ENCODE peak calls at places on chromosomes 16 and 17, in eight cellular contexts. O, A, K, W, D, F, R and Y are unnamed samples.

GRCh38 chr17:4706121-4706520 is 2.2 kb upstream of the PELP1 start:
- DNase-seq in O (no peak), A (no peak), K (no peak), W (no peak), D (no peak), F (no peak), R (peak), Y (no peak)

GRCh38 chr16:83660282-83660681 is 147.5 kb upstream of the HSBP1 start:
- DNase-seq in O (no peak), A (no peak), K (no peak), W (no peak), D (no peak), F (no peak), R (no peak), Y (no peak)

GRCh38 chr17:66684256-66684655 is 150.7 kb upstream of the CACNG5 start:
- DNase-seq in O (no peak), A (no peak), K (no peak), W (no peak), D (no peak), F (no peak), R (no peak), Y (no peak)

GRCh38 chr16:4626396-4626795 is 1.8 kb downstream of the MGRN1 start:
- DNase-seq in O (no peak), A (no peak), K (no peak), W (no peak), D (no peak), F (no peak), R (no peak), Y (no peak)

GRCh38 chr16:886084-886543 is 84.7 kb downstream of the LMF1 start:
- DNase-seq in O (no peak), A (no peak), K (no peak), W (no peak), D (no peak), F (no peak), R (no peak), Y (no peak)

GRCh38 chr17:44981221-44981968 is 13.3 kb upstream of the C1QL1 start:
- DNase-seq in O (no peak), A (peak), K (no peak), W (no peak), D (peak), F (no peak), R (peak), Y (no peak)

GRCh38 chr17:52287611-52288010 is 129.1 kb upstream of the CA10 start:
- DNase-seq in O (no peak), A (no peak), K (no peak), W (no peak), D (no peak), F (no peak), R (no peak), Y (no peak)

GRCh38 chr17:32156656-32157055 is 14.4 kb downstream of the RHOT1 start:
- DNase-seq in O (no peak), A (no peak), K (no peak), W (no peak), D (no peak), F (no peak), R (no peak), Y (no peak)

GRCh38 chr16:11303405-11304138 is 22.4 kb upstream of the PRM1 start:
- DNase-seq in O (no peak), A (no peak), K (no peak), W (no peak), D (no peak), F (no peak), R (no peak), Y (no peak)